ENCODE peak calls at places on chromosome X, in four cellular contexts. C, R, F and J are unnamed samples.

GRCh38 chrX:12080265-12080664 is 58.0 kb upstream of the FRMPD4 start:
- DNase-seq in C (no peak), F (no peak), R (peak; percentile 71), J (peak; percentile 18)

GRCh38 chrX:153634832-153635231 is 12.2 kb upstream of the DUSP9 start:
- DNase-seq in C (peak; percentile 55), R (no peak), F (no peak), J (no peak)

GRCh38 chrX:30795981-30796958 is 92.8 kb downstream of the TAB3 start:
- DNase-seq in F (no peak), C (no peak), R (no peak), J (no peak)

GRCh38 chrX:72254835-72255234 is 16.0 kb upstream of the ERCC6L start:
- DNase-seq in R (no peak), C (no peak), F (no peak), J (no peak)

GRCh38 chrX:7170903-7171302 is 22.9 kb upstream of the PUDP start:
- DNase-seq in R (peak; percentile 43), F (peak; percentile 20), C (no peak), J (no peak)

GRCh38 chrX:121455890-121456289 is 408.5 kb downstream of the GLUD2 start:
- DNase-seq in R (no peak), F (no peak), C (no peak), J (no peak)

GRCh38 chrX:10681167-10681566 is 60.8 kb upstream of the MID1 start:
- DNase-seq in C (no peak), F (no peak), R (no peak), J (no peak)

GRCh38 chrX:47573334-47574095 is 8.7 kb upstream of the TIMP1 start:
- DNase-seq in F (no peak), C (peak; percentile 79), R (peak; percentile 66), J (no peak)

GRCh38 chrX:131588995-131589394 is 45.1 kb downstream of the OR13H1 start:
- DNase-seq in F (no peak), R (no peak), C (no peak), J (no peak)

GRCh38 chrX:48711929-48712505 is 15.5 kb downstream of the SUV39H1 start:
- DNase-seq in R (no peak), F (no peak), C (no peak), J (no peak)

GRCh38 chrX:13197961-13198761 is 121.7 kb downstream of the ATXN3L start:
- DNase-seq in F (no peak), C (no peak), R (peak; percentile 63), J (no peak)

GRCh38 chrX:2502668-2503519 is 2.1 kb upstream of the DHRSX start:
- DNase-seq in R (no peak), C (no peak), F (no peak), J (no peak)

GRCh38 chrX:1378306-1378758 is 13.6 kb downstream of the SLC25A6 start:
- DNase-seq in F (no peak), R (no peak), C (no peak), J (peak; percentile 19)

GRCh38 chrX:12770440-12770839 is 20.8 kb upstream of the PRPS2 start:
- DNase-seq in C (no peak), F (no peak), R (peak; percentile 68), J (no peak)

GRCh38 chrX:151178746-151179145 is 2.4 kb downstream of the GPR50 start:
- DNase-seq in F (no peak), R (no peak), C (no peak), J (no peak)

GRCh38 chrX:107731831-107732502 is 43.6 kb downstream of the TSC22D3 start:
- DNase-seq in C (peak; percentile 97), R (peak; percentile 84), F (peak; percentile 67), J (no peak)

GRCh38 chrX:125090046-125090445 is 229.6 kb upstream of the TEX13C start:
- DNase-seq in F (no peak), C (no peak), R (peak; percentile 17), J (no peak)

GRCh38 chrX:11787564-11787963 is 29.5 kb downstream of the MSL3 start:
- DNase-seq in R (peak; percentile 20), C (peak; percentile 80), F (peak; percentile 65), J (no peak)

GRCh38 chrX:103540145-103540544 is 20.9 kb upstream of the RAB40A start:
- DNase-seq in F (no peak), R (peak; percentile 51), C (no peak), J (no peak)
- TF ChIP-seq CTCF in F (no peak), R (no peak), C (no peak), J (no peak)

GRCh38 chrX:149962859-149963757 is 24.8 kb upstream of the EOLA2 start:
- DNase-seq in C (no peak), R (peak; percentile 77), F (no peak), J (peak; percentile 21)
- TF ChIP-seq CTCF in C (peak; percentile 27), R (peak; percentile 88), F (no peak), J (peak; percentile 53)

GRCh38 chrX:53241558-53241957 is 16.6 kb upstream of the KDM5C start:
- DNase-seq in F (no peak), C (no peak), R (no peak), J (no peak)

GRCh38 chrX:53247928-53248327 is 22.9 kb upstream of the KDM5C start:
- DNase-seq in C (no peak), R (peak; percentile 44), F (no peak), J (no peak)

GRCh38 chrX:53242310-53242709 is 17.3 kb upstream of the KDM5C start:
- DNase-seq in R (no peak), F (no peak), C (no peak), J (no peak)

GRCh38 chrX:53246231-53246630 is 21.2 kb upstream of the KDM5C start:
- DNase-seq in F (no peak), C (no peak), R (no peak), J (no peak)

GRCh38 chrX:53244610-53245009 is 19.6 kb upstream of the KDM5C start:
- DNase-seq in F (no peak), R (peak; percentile 22), C (no peak), J (no peak)
- TF ChIP-seq CTCF in F (no peak), R (peak; percentile 62), C (no peak), J (no peak)

DNA sequence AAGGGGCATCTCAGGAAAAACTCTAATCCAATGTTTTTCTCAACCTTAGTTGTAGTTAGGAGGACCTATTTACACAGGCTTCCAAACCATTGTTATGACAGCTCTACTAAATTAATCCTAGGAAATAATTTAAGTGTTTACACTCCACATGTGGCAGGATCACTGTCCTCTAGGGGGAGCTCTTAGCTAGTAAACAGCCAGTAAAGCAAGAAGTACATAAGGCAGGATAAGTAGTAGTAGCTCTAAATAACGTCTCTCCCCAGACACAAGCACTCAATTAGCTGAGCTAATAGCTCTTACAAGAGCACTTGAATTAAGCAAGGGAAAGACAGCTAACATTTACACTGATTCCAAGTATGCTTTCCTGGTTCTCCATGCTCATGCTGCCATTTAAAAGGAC is 37.3 kb downstream of the NUDT11 start:
- DNase-seq in C (no peak), R (peak; percentile 57), F (no peak), J (no peak)
- TF ChIP-seq CTCF in C (no peak), R (peak; percentile 69), F (no peak), J (peak; percentile 30)